ENCODE peak calls at places on chromosomes 6 and 20, in ten cellular contexts. H, C, R, A, P, N, U, G, O and L are unnamed samples.

GRCh38 chr6:4100655-4101054 is 21.7 kb upstream of the FAM217A start:
- DNase-seq in H (no peak), C (no peak), R (no peak), A (no peak), P (no peak), N (no peak), U (no peak), G (no peak), O (no peak), L (no peak)

GRCh38 chr6:14172575-14172974 is 55.0 kb downstream of the CD83 start:
- DNase-seq in H (no peak), C (no peak), R (no peak), A (no peak), P (no peak), N (no peak), U (no peak), G (no peak), O (no peak), L (no peak)

GRCh38 chr6:125019873-125020272 is 57.6 kb downstream of the RNF217 start:
- DNase-seq in H (no peak), C (peak), R (no peak), A (no peak), P (no peak), N (no peak), U (no peak), G (no peak), O (no peak), L (no peak)

GRCh38 chr6:45500924-45501816 is 123.4 kb upstream of the SUPT3H start:
- DNase-seq in H (no peak), C (no peak), R (no peak), A (no peak), P (no peak), N (no peak), U (no peak), G (no peak), O (no peak), L (no peak)

GRCh38 chr6:107515955-107516354 is 26.0 kb downstream of the SOBP start:
- DNase-seq in H (no peak), C (no peak), R (no peak), A (no peak), P (no peak), N (no peak), U (no peak), G (no peak), O (no peak), L (no peak)

GRCh38 chr20:46816097-46816496 is 78.5 kb upstream of the EYA2 start:
- DNase-seq in H (no peak), C (no peak), R (no peak), A (no peak), P (no peak), N (no peak), U (no peak), G (no peak), O (no peak), L (no peak)

GRCh38 chr20:34337982-34338756 is 24.9 kb upstream of the ITCH start:
- DNase-seq in H (no peak), C (no peak), R (no peak), A (no peak), P (no peak), N (no peak), U (no peak), G (no peak), O (no peak), L (no peak)

GRCh38 chr6:43076928-43077809 is 1.1 kb downstream of the PTK7 start:
- DNase-seq in H (no peak), C (peak), R (no peak), A (no peak), P (no peak), N (no peak), U (peak), G (no peak), O (no peak), L (no peak)

GRCh38 chr6:53734473-53735299 is 60.1 kb upstream of the LRRC1 start:
- DNase-seq in H (no peak), C (no peak), R (peak), A (no peak), P (peak), N (no peak), U (peak), G (no peak), O (no peak), L (no peak)

GRCh38 chr20:52303281-52303950 is 111.8 kb upstream of the ZFP64 start:
- DNase-seq in H (no peak), C (no peak), R (no peak), A (no peak), P (no peak), N (no peak), U (no peak), G (no peak), O (peak), L (no peak)

GRCh38 chr6:14144678-14145113 is 27.1 kb downstream of the CD83 start:
- DNase-seq in H (peak), C (peak), R (peak), A (no peak), P (peak), N (peak), U (peak), G (peak), O (peak), L (no peak)

GRCh38 chr6:137731960-137732616 is 135.0 kb upstream of the TNFAIP3 start:
- DNase-seq in H (no peak), C (no peak), R (no peak), A (no peak), P (peak), N (no peak), U (no peak), G (no peak), O (no peak), L (no peak)

GRCh38 chr6:63943826-63944225 is 308.2 kb downstream of the PHF3 start:
- DNase-seq in H (no peak), C (no peak), R (no peak), A (no peak), P (no peak), N (no peak), U (no peak), G (no peak), O (no peak), L (no peak)

GRCh38 chr20:10306440-10307358 is 88.1 kb downstream of the SNAP25 start:
- DNase-seq in H (no peak), C (no peak), R (no peak), A (no peak), P (no peak), N (no peak), U (no peak), G (peak), O (no peak), L (no peak)

GRCh38 chr6:166625356-166625755 is 1.7 kb downstream of the RPS6KA2 start:
- DNase-seq in H (no peak), C (no peak), R (no peak), A (no peak), P (no peak), N (no peak), U (no peak), G (no peak), O (no peak), L (no peak)

GRCh38 chr6:148837941-148838340 is 91.1 kb downstream of the UST start:
- DNase-seq in H (no peak), C (no peak), R (no peak), A (no peak), P (peak), N (no peak), U (no peak), G (no peak), O (no peak), L (no peak)

GRCh38 chr20:48745330-48745729 is 82.5 kb downstream of the PREX1 start:
- DNase-seq in H (no peak), C (no peak), R (no peak), A (no peak), P (no peak), N (no peak), U (no peak), G (no peak), O (no peak), L (no peak)

GRCh38 chr6:44530209-44530909 is 142.9 kb downstream of the CDC5L start:
- DNase-seq in H (no peak), C (no peak), R (no peak), A (no peak), P (no peak), N (no peak), U (no peak), G (no peak), O (no peak), L (no peak)

GRCh38 chr6:85404497-85405174 is 45.2 kb upstream of the NT5E start:
- DNase-seq in H (no peak), C (no peak), R (no peak), A (no peak), P (peak), N (no peak), U (no peak), G (no peak), O (no peak), L (no peak)

GRCh38 chr6:154392561-154392960 is 36.0 kb upstream of the IPCEF1 start:
- DNase-seq in H (no peak), C (no peak), R (no peak), A (no peak), P (no peak), N (no peak), U (no peak), G (no peak), O (no peak), L (no peak)

GRCh38 chr6:113642714-113643442 is 214.3 kb upstream of the MARCKS start:
- DNase-seq in H (peak), C (no peak), R (no peak), A (no peak), P (peak), N (no peak), U (peak), G (no peak), O (no peak), L (no peak)

GRCh38 chr6:148850936-148851335 is 104.1 kb downstream of the UST start:
- DNase-seq in H (no peak), C (no peak), R (no peak), A (no peak), P (no peak), N (no peak), U (peak), G (no peak), O (no peak), L (no peak)

GRCh38 chr6:163757506-163757905 is 343.0 kb downstream of the QKI start:
- DNase-seq in H (no peak), C (no peak), R (no peak), A (no peak), P (no peak), N (no peak), U (no peak), G (no peak), O (no peak), L (no peak)

GRCh38 chr6:110654096-110654820 is 161.0 kb downstream of the CDK19 start:
- DNase-seq in H (no peak), C (no peak), R (no peak), A (no peak), P (peak), N (no peak), U (no peak), G (no peak), O (no peak), L (no peak)

GRCh38 chr20:35120012-35120701 is 27.0 kb downstream of the EDEM2 start:
- DNase-seq in H (no peak), C (no peak), R (no peak), A (no peak), P (no peak), N (no peak), U (no peak), G (no peak), O (peak), L (no peak)

GRCh38 chr6:153170511-153170910 is 39.4 kb upstream of the RGS17 start:
- DNase-seq in H (no peak), C (no peak), R (no peak), A (no peak), P (peak), N (no peak), U (no peak), G (no peak), O (no peak), L (no peak)

GRCh38 chr6:143396497-143397228 is 53.8 kb downstream of the ADAT2 start:
- DNase-seq in H (no peak), C (no peak), R (no peak), A (no peak), P (peak), N (no peak), U (no peak), G (no peak), O (no peak), L (no peak)

GRCh38 chr20:57698191-57698866 is 11.5 kb downstream of the PMEPA1 start:
- DNase-seq in H (peak), C (no peak), R (no peak), A (no peak), P (peak), N (no peak), U (no peak), G (no peak), O (peak), L (no peak)

GRCh38 chr6:45946352-45946751 is 69.3 kb downstream of the CLIC5 start:
- DNase-seq in H (peak), C (no peak), R (peak), A (no peak), P (peak), N (no peak), U (peak), G (no peak), O (no peak), L (no peak)

GRCh38 chr20:41499961-41500725 is 118.0 kb downstream of the CHD6 start:
- DNase-seq in H (no peak), C (no peak), R (no peak), A (no peak), P (no peak), N (no peak), U (peak), G (no peak), O (no peak), L (no peak)

GRCh38 chr20:51763965-51764602 is 4.1 kb downstream of the ATP9A start:
- DNase-seq in H (no peak), C (no peak), R (no peak), A (no peak), P (no peak), N (no peak), U (no peak), G (no peak), O (no peak), L (no peak)